ENCODE peak calls at places on chromosomes 1 and 21, in nine cellular contexts. X is cardiac muscle cell, R is mesothelial cell of epicardium, T is type B pancreatic cell, F is NCI-H2081, M is fibroblast of gingiva, J is EL, U is SHP77, D is pons. B is an unnamed sample.

GRCh38 chr21:43321111-43321510 is 105.8 kb downstream of the SIK1 start:
- DNase-seq in U (no peak), D (no peak), X (no peak), R (no peak), J (peak), F (no peak), M (no peak), T (no peak), B (no peak)

GRCh38 chr1:19359357-19359756 is 47.2 kb downstream of the SLC66A1 start:
- DNase-seq in R (no peak), U (no peak), M (no peak), T (no peak), F (no peak), X (no peak), J (no peak), D (no peak), B (no peak)

GRCh38 chr21:35220301-35220700 is 171.2 kb upstream of the RUNX1 start:
- DNase-seq in D (no peak), F (no peak), M (peak), X (no peak), U (no peak), T (no peak), J (peak), R (no peak), B (no peak)

GRCh38 chr1:43831866-43832654 is 101.5 kb upstream of the ARTN start:
- DNase-seq in J (no peak), R (no peak), T (no peak), M (no peak), X (no peak), U (no peak), F (no peak), D (peak), B (no peak)

GRCh38 chr1:160097196-160097910 is 1.1 kb downstream of the IGSF8 start:
- DNase-seq in F (no peak), R (no peak), T (no peak), U (no peak), J (no peak), M (no peak), D (no peak), X (no peak), B (no peak)

GRCh38 chr1:155134858-155135415 is 715 bp upstream of the SLC50A1 start:
- DNase-seq in X (peak), M (peak), J (peak), D (peak), U (peak), F (peak), T (peak), R (peak), B (no peak)

GRCh38 chr1:235073331-235073967 is 55.2 kb downstream of the TOMM20 start:
- DNase-seq in T (no peak), X (no peak), F (no peak), M (peak), D (no peak), U (peak), J (no peak), R (no peak), B (no peak)

GRCh38 chr1:188769181-188769580 is 1708.5 kb downstream of the BRINP3 start:
- DNase-seq in T (no peak), X (no peak), D (no peak), U (no peak), F (no peak), R (no peak), M (no peak), J (no peak), B (no peak)

GRCh38 chr1:91725961-91726704 is 159.8 kb downstream of the TGFBR3 start:
- DNase-seq in T (no peak), J (peak), F (no peak), M (peak), D (no peak), X (peak), R (no peak), U (no peak), B (no peak)

GRCh38 chr21:34544032-34544496 is 32.1 kb upstream of the KCNE1 start:
- DNase-seq in U (peak), X (peak), F (peak), T (no peak), D (peak), M (peak), J (peak), R (no peak), B (no peak)

GRCh38 chr1:21234779-21235178 is 55.5 kb downstream of the ECE1 start:
- DNase-seq in R (no peak), F (no peak), D (no peak), U (no peak), M (peak), J (peak), X (no peak), T (no peak), B (no peak)

B was measured in osteocyte.